ENCODE peak calls at places on chromosomes 3 and 15, in eight cellular contexts. W is fibroblast of villous mesenchyme; X is CD8-positive, alpha-beta T cell; M is right cardiac atrium; K is bronchial epithelial cell; J is GM23248; O is Peyer's patch; P is transverse colon. N is an unnamed sample.

GRCh38 chr3:42652611-42653302 is 740 bp upstream of the ZBTB47 start:
- DNase-seq in P (peak; percentile 72), K (peak; percentile 82), W (peak; percentile 69), X (no peak), J (peak; percentile 93), O (peak; percentile 62), M (peak; percentile 73), N (no peak)

GRCh38 chr3:160924776-160925175 is 168.7 kb downstream of the PPM1L start:
- DNase-seq in W (no peak), J (no peak), X (no peak), O (no peak), K (no peak), P (no peak), M (no peak), N (no peak)

GRCh38 chr3:6180171-6180570 is 680.7 kb upstream of the GRM7 start:
- DNase-seq in K (no peak), M (no peak), J (no peak), W (no peak), O (no peak), X (no peak), P (no peak), N (no peak)

GRCh38 chr3:195221015-195221853 is 49.7 kb downstream of the XXYLT1 start:
- DNase-seq in J (peak; percentile 62), X (no peak), K (no peak), W (peak; percentile 32), M (peak; percentile 60), P (no peak), O (no peak), N (peak; percentile 61)

GRCh38 chr3:45869638-45870037 is 16.7 kb upstream of the CCR9 start:
- DNase-seq in X (no peak), K (no peak), W (no peak), O (no peak), J (no peak), M (no peak), P (no peak), N (no peak)

GRCh38 chr3:177169936-177170722 is 27.2 kb downstream of the TBL1XR1 start:
- DNase-seq in O (no peak), P (no peak), K (peak; percentile 57), X (no peak), J (no peak), W (no peak), M (no peak), N (no peak)

GRCh38 chr3:167941234-167941995 is 154.3 kb downstream of the GOLIM4 start:
- DNase-seq in J (peak; percentile 83), M (peak; percentile 16), W (peak; percentile 99), O (no peak), X (no peak), K (peak; percentile 34), P (peak; percentile 25), N (peak; percentile 32)

GRCh38 chr3:119294402-119294888 is 262 bp downstream of the ARHGAP31 start:
- DNase-seq in O (peak; percentile 72), K (peak; percentile 29), M (peak; percentile 75), X (peak; percentile 74), W (no peak), J (peak; percentile 67), P (peak; percentile 73), N (peak; percentile 71)

GRCh38 chr15:88401972-88402656 is 65.1 kb downstream of the MRPL46 start:
- DNase-seq in J (peak; percentile 48), P (peak; percentile 12), O (peak; percentile 17), M (peak; percentile 51), W (no peak), K (no peak), X (peak; percentile 52), N (no peak)

GRCh38 chr3:46102059-46102779 is 74.9 kb upstream of the XCR1 start:
- DNase-seq in J (no peak), K (no peak), M (no peak), O (no peak), X (no peak), W (no peak), P (no peak), N (no peak)

GRCh38 chr15:77632760-77633133 is at the start of gene LINGO1:
- DNase-seq in P (no peak), K (no peak), O (no peak), J (peak; percentile 50), W (no peak), X (no peak), M (no peak), N (no peak)

GRCh38 chr3:42032693-42033349 is 58.3 kb upstream of the TRAK1 start:
- DNase-seq in M (peak; percentile 71), K (peak; percentile 59), X (no peak), P (peak; percentile 68), J (peak; percentile 97), W (peak; percentile 99), O (no peak), N (peak; percentile 97)

GRCh38 chr3:27553868-27554540 is 69.8 kb upstream of the SLC4A7 start:
- DNase-seq in P (no peak), M (no peak), W (no peak), O (no peak), X (no peak), J (peak; percentile 64), K (peak; percentile 20), N (no peak)
- H3K4me3 ChIP-seq in P (no peak overlapping the region), M (no peak overlapping the region), W (no peak overlapping the region), O (no peak overlapping the region), X (no peak overlapping the region), J (no peak overlapping the region), K (no peak overlapping the region), N (no peak overlapping the region)

DNA sequence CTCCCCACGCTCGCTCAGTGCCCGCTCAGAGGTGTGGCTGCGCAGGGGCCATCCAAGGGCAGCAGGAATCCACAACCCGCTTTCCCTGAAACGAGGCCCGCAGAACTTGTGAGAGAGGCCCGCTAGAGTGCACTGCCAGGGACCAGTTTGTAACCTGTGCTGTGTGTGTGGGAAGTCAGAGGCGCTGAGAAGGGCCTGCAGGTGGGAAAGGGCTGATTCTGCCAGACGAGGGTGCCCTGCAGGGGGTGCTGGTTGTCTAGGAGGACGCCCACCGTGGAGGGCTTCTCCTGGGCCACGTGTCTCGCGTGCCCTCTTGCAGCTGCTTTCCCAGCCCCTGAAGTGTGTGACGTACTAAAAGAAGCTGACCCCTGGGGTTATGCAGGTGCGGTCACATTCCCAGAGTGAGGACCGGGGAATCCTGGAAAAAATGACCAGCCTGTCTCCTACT is 83.3 kb downstream of the C3orf70 start:
- DNase-seq in M (no peak), K (no peak), W (no peak), P (peak; percentile 63), O (no peak), X (no peak), J (no peak), N (no peak)
- H3K4me3 ChIP-seq in M (no peak overlapping the region), K (no peak overlapping the region), W (no peak overlapping the region), P (no peak overlapping the region), O (no peak overlapping the region), X (no peak overlapping the region), J (no peak overlapping the region), N (no peak overlapping the region)

DNA sequence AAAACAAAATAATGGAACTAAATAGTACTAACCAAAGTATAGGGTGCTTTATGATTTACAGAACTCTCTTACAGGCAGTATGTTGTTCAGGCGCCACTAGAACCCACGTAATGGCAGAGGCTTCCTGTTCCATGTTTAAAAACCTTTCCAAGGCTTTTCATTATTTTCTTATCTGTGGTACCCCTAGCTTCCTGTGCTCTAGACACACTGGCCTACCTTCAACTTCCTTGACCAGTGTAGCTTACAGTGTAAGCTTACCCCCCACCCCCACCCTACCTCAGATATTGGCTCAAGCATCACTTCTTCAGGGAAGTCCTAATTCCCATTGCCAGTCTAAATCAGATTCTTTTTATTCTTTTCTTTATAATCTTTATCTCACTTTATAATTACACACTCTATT is 2.9 kb downstream of the NR2C2 start:
- DNase-seq in M (no peak), X (no peak), O (no peak), P (no peak), J (no peak), W (no peak), K (no peak), N (no peak)
- H3K4me3 ChIP-seq in M (no peak overlapping the region), X (no peak overlapping the region), O (no peak overlapping the region), P (no peak overlapping the region), J (no peak overlapping the region), W (no peak overlapping the region), K (no peak overlapping the region), N (no peak overlapping the region)

DNA sequence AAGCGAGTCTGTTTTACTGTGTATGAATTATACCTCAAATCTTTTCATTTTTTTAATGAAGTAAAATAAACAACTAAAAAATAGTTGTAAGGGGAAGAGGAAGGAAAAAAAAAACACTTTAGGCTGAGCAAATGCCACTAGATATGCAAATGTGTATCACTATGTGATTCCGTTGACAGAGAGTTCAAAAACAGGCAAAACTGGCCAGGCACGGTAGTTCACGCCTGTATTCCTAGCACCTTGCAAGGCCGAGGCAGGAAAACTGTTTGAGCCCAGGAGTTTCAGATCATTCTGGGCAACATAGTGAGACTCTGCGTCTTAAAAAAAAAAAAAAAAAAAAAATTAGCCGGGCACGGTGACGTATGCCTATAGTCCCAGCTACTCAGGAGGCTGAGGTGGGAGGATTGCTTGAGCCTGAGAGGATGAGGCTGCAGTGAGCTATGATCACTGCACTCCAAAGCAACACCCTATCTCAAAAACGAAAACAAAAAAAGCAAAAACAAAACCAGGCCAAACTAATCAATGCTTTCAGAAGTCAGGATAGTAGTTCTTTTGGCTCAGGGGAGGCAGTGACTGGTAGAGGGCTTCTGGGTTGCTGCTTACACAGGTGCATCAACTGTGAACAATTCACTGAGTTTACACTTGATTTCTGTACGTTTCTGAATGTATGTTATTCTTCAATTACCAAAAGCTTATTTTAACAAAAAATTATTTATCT is 7.4 kb downstream of the PRC1 start:
- DNase-seq in J (no peak), O (no peak), M (no peak), W (no peak), X (no peak), K (no peak), P (peak; percentile 24), N (no peak)
- H3K4me3 ChIP-seq in J (no peak overlapping the region), O (no peak overlapping the region), M (no peak overlapping the region), W (no peak overlapping the region), X (no peak overlapping the region), K (no peak overlapping the region), P (no peak overlapping the region), N (no peak overlapping the region)

DNA sequence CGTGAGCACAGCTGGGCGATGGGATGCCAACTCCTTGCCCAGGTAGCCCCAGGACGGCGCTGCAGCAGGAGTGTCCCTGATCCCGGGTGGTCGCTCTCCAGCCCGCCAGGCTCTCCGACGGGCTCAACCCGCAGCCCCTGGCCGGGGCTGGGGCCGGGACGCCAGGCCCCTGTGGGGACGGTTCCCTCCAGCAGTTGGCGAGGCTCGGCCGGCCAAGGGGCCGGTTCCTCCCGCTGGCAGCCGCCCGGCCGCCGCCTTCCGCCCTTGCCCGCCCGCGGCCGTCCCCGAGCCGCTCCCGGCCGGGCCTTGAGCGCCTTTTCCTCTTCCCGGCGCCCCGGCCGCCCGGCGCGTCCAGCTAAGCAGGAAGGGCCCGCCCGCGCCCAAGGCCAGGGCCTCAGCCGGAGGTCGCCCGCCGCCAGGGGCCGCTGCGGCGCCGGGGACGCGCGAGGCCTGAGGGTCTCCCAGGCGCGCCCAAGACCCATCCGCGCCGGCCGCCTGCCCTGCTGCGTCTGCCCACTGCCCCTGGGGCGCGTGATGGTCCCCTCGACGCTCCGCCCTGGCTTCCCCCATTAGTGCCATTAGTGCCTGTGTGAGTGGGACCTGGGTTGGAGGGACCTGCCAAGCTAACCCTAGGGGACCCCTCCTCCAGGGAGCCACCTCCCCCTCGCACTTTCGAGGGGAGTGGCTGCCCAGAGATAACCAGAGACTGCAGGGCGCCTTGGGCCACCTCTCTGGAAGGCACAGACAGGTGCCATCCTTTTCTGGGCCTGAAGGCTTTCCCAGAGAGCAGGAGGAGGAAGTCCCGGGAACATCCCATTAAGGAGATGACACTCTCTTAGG is 106.4 kb downstream of the FBLN2 start:
- DNase-seq in O (no peak), P (peak; percentile 21), X (no peak), J (peak; percentile 78), W (peak; percentile 37), M (peak; percentile 62), K (no peak), N (peak; percentile 61)
- H3K4me3 ChIP-seq in O (no peak overlapping the region), P (peak overlapping the region; percentile 12), X (peak overlapping the region; percentile 42), J (peak overlapping the region; percentile 51), W (no peak overlapping the region), M (peak overlapping the region; percentile 1), K (no peak overlapping the region), N (peak overlapping the region; percentile 29)

N was measured in testis.